ENCODE peak calls at places on chromosomes 5 and 9, in seven cellular contexts. E is AG04450, K is body of pancreas, W is GM12865, D is cardiac fibroblast, Q is transverse colon, L is PC-3. Z is an unnamed sample.

GRCh38 chr9:94909250-94909894 is 182.9 kb downstream of the AOPEP start:
- DNase-seq in E (no peak), K (no peak), W (no peak), D (no peak), Q (no peak), L (no peak), Z (no peak)

GRCh38 chr5:33379757-33380156 is 61.0 kb upstream of the TARS1 start:
- DNase-seq in E (no peak), K (no peak), W (peak; percentile 37), D (peak; percentile 73), Q (no peak), L (peak; percentile 58), Z (no peak)

GRCh38 chr5:317086-317811 is 4.3 kb upstream of the AHRR start:
- DNase-seq in E (peak; percentile 52), K (no peak), W (peak; percentile 92), D (peak; percentile 64), Q (peak; percentile 38), L (peak; percentile 73), Z (no peak)

GRCh38 chr5:142059304-142059940 is 46.6 kb upstream of the GNPDA1 start:
- DNase-seq in E (no peak), K (peak; percentile 69), W (no peak), D (peak; percentile 54), Q (no peak), L (peak; percentile 48), Z (no peak)

GRCh38 chr5:179858241-179858585 is 404 bp downstream of the MRNIP start:
- DNase-seq in E (no peak), K (peak; percentile 61), W (peak; percentile 64), D (no peak), Q (peak; percentile 55), L (peak; percentile 34), Z (no peak)

GRCh38 chr5:1314564-1314982 is 19.7 kb upstream of the TERT start:
- DNase-seq in E (no peak), K (no peak), W (no peak), D (no peak), Q (no peak), L (no peak), Z (no peak)

GRCh38 chr9:32701321-32702022 is 66.0 kb upstream of the TAF1L start:
- DNase-seq in E (no peak), K (no peak), W (no peak), D (no peak), Q (no peak), L (peak; percentile 80), Z (no peak)

GRCh38 chr5:66554211-66554610 is 42.0 kb upstream of the MAST4 start:
- DNase-seq in E (no peak), K (no peak), W (peak; percentile 53), D (peak; percentile 61), Q (peak; percentile 9), L (peak; percentile 51), Z (no peak)

GRCh38 chr5:103450333-103451061 is 112.1 kb downstream of the NUDT12 start:
- DNase-seq in E (peak; percentile 53), K (no peak), W (no peak), D (peak; percentile 91), Q (no peak), L (peak; percentile 87), Z (peak; percentile 79)

GRCh38 chr9:35814841-35815543 is at the start of gene HINT2:
- DNase-seq in E (peak; percentile 97), K (peak; percentile 98), W (peak; percentile 99), D (peak; percentile 99), Q (peak; percentile 99), L (peak; percentile 94), Z (peak; percentile 97)

GRCh38 chr9:136696502-136696901 is 9.2 kb upstream of the AGPAT2 start:
- DNase-seq in E (no peak), K (peak; percentile 12), W (no peak), D (no peak), Q (no peak), L (no peak), Z (no peak)

GRCh38 chr9:135032868-135033460 is 54.5 kb upstream of the OLFM1 start:
- DNase-seq in E (no peak), K (no peak), W (no peak), D (no peak), Q (no peak), L (no peak), Z (no peak)

GRCh38 chr9:74570879-74571512 is 73.9 kb downstream of the RORB start:
- DNase-seq in E (no peak), K (peak; percentile 32), W (peak; percentile 32), D (peak; percentile 48), Q (no peak), L (peak; percentile 47), Z (no peak)

GRCh38 chr5:106875591-106876297 is 795.0 kb downstream of the EFNA5 start:
- DNase-seq in E (no peak), K (peak; percentile 67), W (peak; percentile 66), D (peak; percentile 72), Q (no peak), L (peak; percentile 90), Z (no peak)

DNA sequence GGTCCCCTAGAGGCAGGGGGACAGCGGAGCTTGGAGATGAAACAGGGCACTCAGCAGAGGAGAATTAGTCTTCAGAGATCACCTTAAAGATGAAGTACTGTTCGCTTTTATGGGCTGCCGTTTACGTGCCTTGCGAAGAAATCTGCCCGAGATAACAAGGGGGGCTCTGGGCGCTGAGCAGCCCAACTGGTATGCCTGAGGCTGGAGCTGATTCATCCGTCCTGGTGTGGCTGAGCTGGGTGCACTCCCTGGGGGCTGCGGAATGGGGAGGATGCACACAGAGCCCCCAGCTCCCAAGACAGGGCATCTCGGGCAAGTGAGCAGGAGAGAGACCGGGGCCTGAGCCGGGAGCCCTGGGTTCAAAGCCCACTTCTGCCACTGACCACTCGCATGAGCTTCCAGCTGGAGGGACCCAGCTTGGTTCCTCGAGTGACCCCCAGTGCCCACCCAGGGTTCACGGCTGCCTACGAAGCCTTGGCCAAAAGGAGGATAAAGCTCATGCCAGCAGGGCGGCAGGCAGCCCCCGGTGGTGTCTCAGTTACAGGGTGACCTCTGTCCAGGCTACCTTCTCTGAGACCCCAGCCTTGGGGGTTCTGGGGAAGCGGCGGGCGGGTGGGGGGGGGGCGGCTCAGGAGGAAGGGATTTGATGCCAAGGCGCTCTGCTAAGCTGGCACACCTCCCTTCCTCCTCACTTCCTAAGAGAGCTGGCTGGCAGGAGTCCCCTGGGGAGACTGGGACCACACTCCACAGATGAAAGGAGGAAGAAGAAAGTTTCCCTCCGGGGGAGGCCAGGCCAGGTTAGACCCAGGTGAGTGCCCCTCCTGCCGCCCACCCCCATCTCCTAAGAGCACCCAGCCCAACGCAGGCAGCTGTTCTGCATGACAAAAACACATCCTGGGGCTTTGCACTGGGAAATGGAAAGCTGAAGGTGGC is 5.7 kb downstream of the FIBCD1 start:
- DNase-seq in E (no peak), K (no peak), W (no peak), D (peak; percentile 79), Q (no peak), L (peak; percentile 67), Z (peak; percentile 45)
- H3K4me3 ChIP-seq in E (peak overlapping the region; percentile 29), K (no peak overlapping the region), W (no peak overlapping the region), D (no peak overlapping the region), Q (no peak overlapping the region), L (peak overlapping the region; percentile 48), Z (no peak overlapping the region)

DNA sequence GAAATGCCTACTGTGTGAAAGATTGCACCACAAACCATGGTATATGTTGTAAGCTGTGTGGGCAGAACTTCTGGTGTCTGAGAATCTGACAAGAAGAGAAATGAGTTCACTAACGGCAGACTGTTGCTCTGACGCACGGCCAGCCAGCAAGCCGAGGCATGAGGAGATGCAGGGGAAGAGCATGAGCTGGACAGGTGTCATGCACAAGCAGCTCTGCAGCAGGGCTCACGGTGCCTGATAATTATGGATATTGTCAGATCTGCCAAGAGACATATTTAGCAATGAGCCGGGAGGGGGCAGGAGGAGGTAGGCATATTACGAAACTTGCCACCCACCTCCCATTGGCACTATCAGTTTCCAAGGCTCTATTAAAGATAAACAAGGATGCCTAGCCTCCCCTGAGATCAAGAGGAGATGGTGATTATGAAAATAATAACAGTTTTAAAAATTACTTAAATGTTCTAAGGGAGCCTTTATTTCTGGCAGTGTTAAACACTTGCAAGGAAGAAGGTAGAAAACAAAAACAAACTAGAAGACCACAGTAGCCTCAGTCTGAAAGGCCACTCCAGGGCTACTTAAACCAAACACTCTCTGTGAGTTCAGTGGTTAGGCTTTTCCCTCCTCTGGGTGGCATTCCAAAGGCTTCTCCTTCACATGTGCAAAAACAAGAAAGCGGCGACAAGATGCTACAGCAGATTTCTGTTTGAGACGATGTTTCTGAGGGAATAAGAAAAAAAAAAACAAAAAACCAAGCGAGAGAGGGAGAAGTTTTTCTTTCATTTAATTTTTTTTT is 339.6 kb downstream of the BNC2 start:
- DNase-seq in E (no peak), K (no peak), W (peak; percentile 31), D (no peak), Q (peak; percentile 22), L (no peak), Z (no peak)
- H3K4me3 ChIP-seq in E (no peak overlapping the region), K (no peak overlapping the region), W (no peak overlapping the region), D (no peak overlapping the region), Q (no peak overlapping the region), L (no peak overlapping the region), Z (no peak overlapping the region)

GRCh38 chr5:10567181-10567591 is 3.3 kb downstream of the ANKRD33B start:
- DNase-seq in E (no peak), K (no peak), W (peak; percentile 71), D (no peak), Q (no peak), L (no peak), Z (no peak)
- H3K4me3 ChIP-seq in E (peak overlapping the region; percentile 90), K (no peak overlapping the region), W (peak overlapping the region; percentile 75), D (no peak overlapping the region), Q (no peak overlapping the region), L (no peak overlapping the region), Z (peak overlapping the region; percentile 7)

GRCh38 chr5:60944904-60945759 is at the start of the genes ERCC8 and NDUFAF2:
- DNase-seq in E (peak; percentile 74), K (peak; percentile 93), W (peak; percentile 94), D (peak; percentile 93), Q (peak; percentile 92), L (peak; percentile 79), Z (peak; percentile 56)

GRCh38 chr5:60948738-60949137 is 3.7 kb downstream of the NDUFAF2 start:
- DNase-seq in E (no peak), K (no peak), W (no peak), D (no peak), Q (no peak), L (no peak), Z (no peak)

GRCh38 chr5:60945760-60946253 is 802 bp downstream of the NDUFAF2 start:
- DNase-seq in E (peak; percentile 10), K (peak; percentile 45), W (no peak), D (peak; percentile 64), Q (no peak), L (peak; percentile 18), Z (no peak)

GRCh38 chr5:60943624-60944023 is 1.2 kb downstream of the ERCC8 start:
- DNase-seq in E (no peak), K (no peak), W (no peak), D (peak; percentile 31), Q (no peak), L (peak; percentile 7), Z (no peak)
- H3K4me3 ChIP-seq in E (no peak overlapping the region), K (no peak overlapping the region), W (peak overlapping the region; percentile 98), D (no peak overlapping the region), Q (no peak overlapping the region), L (peak overlapping the region; percentile 78), Z (no peak overlapping the region)

GRCh38 chr5:84381501-84382362 is 2.9 kb downstream of the EDIL3 start:
- DNase-seq in E (no peak), K (peak; percentile 5), W (no peak), D (peak; percentile 44), Q (peak; percentile 11), L (no peak), Z (no peak)
- H3K4me3 ChIP-seq in E (peak overlapping the region; percentile 82), K (no peak overlapping the region), W (no peak overlapping the region), D (peak overlapping the region; percentile 89), Q (peak overlapping the region; percentile 58), L (peak overlapping the region; percentile 77), Z (no peak overlapping the region)